ENCODE peak calls at places on chromosomes 16 and 17, in five cellular contexts. H is choroid plexus epithelial cell, I is OCI-LY7, R is mucosa of descending colon, Y is ovary. U is an unnamed sample.
A peak's percentile ranks its signal among the peaks of the same experiment; 100 is the strongest.

GRCh38 chr17:76568771-76569170 is 16.9 kb downstream of the ST6GALNAC2 start:
- DNase-seq in H (no peak), I (no peak), Y (no peak), R (no peak), U (no peak)

GRCh38 chr16:80606221-80606766 is 65.5 kb downstream of the DYNLRB2 start:
- DNase-seq in Y (no peak), I (peak; percentile 1), H (no peak), R (no peak), U (no peak)

GRCh38 chr17:37650419-37651003 is 7.3 kb upstream of the DDX52 start:
- DNase-seq in I (peak; percentile 10), H (peak; percentile 71), R (no peak), Y (no peak), U (no peak)

GRCh38 chr16:87338155-87338765 is 21.1 kb upstream of the C16orf95 start:
- DNase-seq in I (no peak), Y (no peak), R (peak; percentile 14), H (no peak), U (no peak)

GRCh38 chr16:67847064-67847861 is at the start of gene CENPT:
- DNase-seq in H (peak; percentile 70), R (peak; percentile 78), I (peak; percentile 77), Y (no peak), U (peak; percentile 60)

GRCh38 chr17:45451131-45451530 is 18.5 kb upstream of the ARHGAP27 start:
- DNase-seq in I (peak; percentile 50), Y (no peak), R (no peak), H (no peak), U (no peak)

GRCh38 chr17:12403881-12404398 is 261.8 kb upstream of the MYOCD start:
- DNase-seq in R (no peak), Y (no peak), H (no peak), I (no peak), U (no peak)

GRCh38 chr16:48608871-48609452 is 1.0 kb downstream of the N4BP1 start:
- DNase-seq in Y (no peak), I (no peak), R (no peak), H (no peak), U (no peak)

GRCh38 chr17:73770115-73770848 is 126.0 kb upstream of the SDK2 start:
- DNase-seq in I (no peak), H (peak; percentile 75), Y (peak; percentile 28), R (peak; percentile 66), U (peak; percentile 78)

GRCh38 chr16:49644143-49644460 is 211.8 kb downstream of the ZNF423 start:
- DNase-seq in H (peak; percentile 51), Y (no peak), R (no peak), I (no peak), U (no peak)
- TF ChIP-seq CTCF in H (peak; percentile 69), Y (no peak), R (no peak), I (no peak), U (no peak)

GRCh38 chr16:84818989-84819643 is 669 bp upstream of the CRISPLD2 start:
- DNase-seq in Y (no peak), R (no peak), I (no peak), H (no peak), U (no peak)

GRCh38 chr16:84821179-84821578 is 1.4 kb downstream of the CRISPLD2 start:
- DNase-seq in R (no peak), I (no peak), H (no peak), Y (no peak), U (no peak)

GRCh38 chr16:84820305-84820684 is 510 bp downstream of the CRISPLD2 start:
- DNase-seq in H (no peak), I (no peak), Y (no peak), R (no peak), U (no peak)

GRCh38 chr16:84820771-84821170 is 986 bp downstream of the CRISPLD2 start:
- DNase-seq in R (no peak), H (no peak), Y (no peak), I (no peak), U (no peak)

DNA sequence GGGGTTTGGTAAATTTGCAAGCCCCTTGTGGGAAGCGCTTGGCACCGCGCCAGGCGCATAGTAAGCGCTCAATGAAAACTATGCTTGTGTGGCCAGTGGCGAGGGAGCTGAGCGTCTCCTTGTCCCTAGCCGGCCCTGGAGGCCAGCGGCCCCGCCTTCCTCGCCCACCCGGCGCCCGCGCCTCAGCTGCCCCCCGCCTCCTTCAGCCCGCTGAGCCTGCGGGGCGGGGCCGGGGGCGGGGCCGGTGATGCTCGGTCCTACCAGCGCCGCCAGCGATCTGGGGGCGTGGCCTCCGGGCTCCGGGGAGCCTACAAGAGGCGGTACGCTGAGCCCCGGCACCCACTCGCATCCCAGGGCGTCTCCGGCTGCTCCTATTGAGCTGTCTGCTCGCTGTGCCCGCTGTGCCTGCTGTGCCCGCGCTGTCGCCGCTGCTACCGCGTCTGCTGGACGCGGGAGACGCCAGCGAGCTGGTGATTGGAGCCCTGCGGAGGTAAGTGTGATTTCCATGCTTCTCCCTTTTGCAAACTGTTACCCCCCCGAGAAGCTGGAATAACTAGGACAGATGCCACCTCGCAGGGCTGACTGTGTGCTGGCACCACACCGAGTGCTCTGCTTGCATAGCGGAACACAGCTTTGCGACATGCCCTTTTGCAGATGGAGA is at the start of gene CRISPLD2:
- DNase-seq in H (peak; percentile 90), I (peak; percentile 73), R (peak; percentile 93), Y (peak; percentile 98), U (peak; percentile 89)
- H3K4me3 ChIP-seq in H (peak within 1 kb of the TSS; percentile 68), I (no peak within 1 kb of the TSS), R (peak within 1 kb of the TSS; percentile 34), Y (peak within 1 kb of the TSS; percentile 65), U (peak within 1 kb of the TSS; percentile 24)

GRCh38 chr16:11585460-11586374 is 1.0 kb downstream of the LITAF start:
- DNase-seq in H (peak; percentile 16), Y (peak; percentile 44), I (peak; percentile 39), R (peak; percentile 78), U (peak; percentile 68)

GRCh38 chr16:11588321-11589244 is 1.9 kb upstream of the LITAF start:
- DNase-seq in Y (no peak), I (no peak), H (no peak), R (no peak), U (no peak)

GRCh38 chr16:11586375-11586855 is 304 bp downstream of the LITAF start:
- DNase-seq in I (no peak), Y (no peak), R (peak; percentile 65), H (no peak), U (peak; percentile 39)

GRCh38 chr16:11587643-11588247 is 1.0 kb upstream of the LITAF start:
- DNase-seq in R (peak; percentile 55), Y (no peak), I (no peak), H (no peak), U (no peak)

DNA sequence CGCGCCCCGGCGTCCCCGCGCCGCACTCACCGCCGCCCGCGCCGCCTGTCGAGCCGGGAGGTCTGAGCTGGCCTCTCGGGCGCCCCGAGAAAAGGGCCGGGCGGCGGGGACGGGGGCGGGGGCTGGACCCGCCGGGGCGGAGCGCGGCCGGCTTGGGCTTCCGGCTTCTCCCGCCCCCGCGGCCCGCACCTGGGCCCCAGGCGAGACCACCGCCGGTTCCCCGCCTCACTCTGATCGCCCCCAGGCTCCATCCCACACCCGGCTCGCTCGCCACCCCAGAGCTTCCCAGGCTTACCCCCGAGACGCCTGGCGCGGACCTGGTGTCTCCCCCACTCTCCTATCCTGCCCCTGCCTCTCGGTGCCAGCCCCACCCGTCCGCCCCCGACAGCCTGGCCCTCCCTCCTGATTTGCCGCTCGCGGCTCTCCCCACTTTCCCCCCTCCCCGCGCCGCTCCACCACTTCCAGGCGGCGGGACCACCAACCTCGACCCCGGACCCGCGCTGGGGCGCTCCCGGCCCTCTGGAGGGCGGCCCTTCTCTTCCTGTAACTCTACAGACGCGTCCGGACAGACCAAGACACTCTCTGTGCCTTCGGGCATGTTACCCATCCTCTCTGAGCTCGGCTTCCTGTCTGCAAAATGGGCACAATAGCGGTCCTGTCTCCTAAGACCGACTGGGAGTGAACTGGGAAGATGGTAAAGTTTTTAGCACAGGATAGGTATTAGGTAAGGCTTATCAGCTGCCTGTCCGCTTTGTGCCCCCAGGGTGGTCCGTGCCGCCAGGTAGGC is at the start of gene LITAF:
- DNase-seq in I (peak; percentile 55), R (peak; percentile 83), H (peak; percentile 39), Y (peak; percentile 72), U (peak; percentile 79)
- TF ChIP-seq CTCF in I (peak; percentile 34), R (no peak), H (no peak), Y (no peak), U (no peak)

DNA sequence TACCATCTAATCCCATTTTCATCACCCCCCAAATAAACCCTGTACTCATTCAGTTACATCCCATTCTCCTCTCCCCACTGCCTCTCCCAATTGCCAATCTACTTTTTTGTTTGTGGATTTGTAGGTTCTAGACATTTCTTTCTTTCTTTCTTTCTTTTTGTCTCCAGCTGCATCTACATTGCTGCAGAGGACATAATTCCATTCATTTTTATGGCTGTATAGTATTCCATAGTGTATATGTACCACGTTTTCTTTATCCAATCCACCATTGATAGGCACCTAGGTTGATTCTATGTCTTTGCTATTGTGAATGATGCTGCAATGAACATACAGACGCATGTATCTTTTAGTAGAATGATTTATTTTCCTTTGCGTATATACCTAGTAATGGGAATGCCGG is 6.3 kb upstream of the CRYM start:
- DNase-seq in R (no peak), H (no peak), Y (no peak), I (no peak), U (no peak)
- H3K4me3 ChIP-seq in R (no peak overlapping the region), H (no peak overlapping the region), Y (no peak overlapping the region), I (no peak overlapping the region), U (no peak overlapping the region)

GRCh38 chr17:33481652-33482051 is 188.6 kb upstream of the ASIC2 start:
- DNase-seq in H (no peak), R (no peak), Y (no peak), I (no peak), U (no peak)
- TF ChIP-seq CTCF in H (no peak), R (no peak), Y (no peak), I (no peak), U (no peak)

GRCh38 chr16:49701867-49702494 is 153.9 kb downstream of the ZNF423 start:
- DNase-seq in Y (peak; percentile 81), I (no peak), R (peak; percentile 64), H (peak; percentile 64), U (no peak)
- H3K4me3 ChIP-seq in Y (no peak overlapping the region), I (no peak overlapping the region), R (no peak overlapping the region), H (no peak overlapping the region), U (no peak overlapping the region)

GRCh38 chr17:78839173-78839761 is 1.3 kb downstream of the USP36 start:
- DNase-seq in I (peak; percentile 27), H (peak; percentile 35), Y (no peak), R (no peak), U (no peak)

GRCh38 chr17:78839762-78840529 is 668 bp downstream of the USP36 start:
- DNase-seq in H (peak; percentile 75), R (peak; percentile 79), Y (peak; percentile 62), I (peak; percentile 52), U (peak; percentile 69)

GRCh38 chr17:78838574-78839005 is 2.0 kb downstream of the USP36 start:
- DNase-seq in Y (no peak), R (no peak), I (no peak), H (no peak), U (peak; percentile 81)

GRCh38 chr17:78840530-78840779 is 159 bp downstream of the USP36 start:
- DNase-seq in Y (no peak), R (no peak), H (no peak), I (no peak), U (no peak)

GRCh38 chr17:78840780-78841611 is at the start of gene USP36:
- DNase-seq in Y (peak; percentile 100), H (peak; percentile 99), R (peak; percentile 100), I (peak; percentile 100), U (peak; percentile 99)
- TF ChIP-seq CTCF in Y (no peak), H (no peak), R (no peak), I (peak; percentile 24), U (peak; percentile 8)